ENCODE peak calls at places on chromosomes 1 and 21, in five cellular contexts. One of them, this sample, is unnamed.

GRCh38 chr1:200665851-200666250 is 3.9 kb downstream of the DDX59 start:
- DNase-seq in thyroid gland: no peak
- DNase-seq in effector memory CD4-positive, alpha-beta T cell: no peak
- DNase-seq in H9: no peak
- DNase-seq in SK-N-SH: no peak
- DNase-seq in this sample: peak; percentile 60

GRCh38 chr1:61444277-61444676 is 280.7 kb downstream of the TM2D1 start:
- DNase-seq in H9: no peak
- DNase-seq in effector memory CD4-positive, alpha-beta T cell: no peak
- DNase-seq in SK-N-SH: no peak
- DNase-seq in thyroid gland: no peak
- DNase-seq in this sample: no peak

GRCh38 chr1:170685166-170685565 is 21.2 kb downstream of the PRRX1 start:
- DNase-seq in effector memory CD4-positive, alpha-beta T cell: no peak
- DNase-seq in thyroid gland: no peak
- DNase-seq in SK-N-SH: no peak
- DNase-seq in H9: no peak
- DNase-seq in this sample: no peak

GRCh38 chr1:161958425-161958824 is 65.2 kb downstream of the OLFML2B start:
- DNase-seq in H9: no peak
- DNase-seq in SK-N-SH: no peak
- DNase-seq in thyroid gland: no peak
- DNase-seq in effector memory CD4-positive, alpha-beta T cell: no peak
- DNase-seq in this sample: no peak

GRCh38 chr1:198880397-198880796 is 241.6 kb downstream of the PTPRC start:
- DNase-seq in H9: no peak
- DNase-seq in effector memory CD4-positive, alpha-beta T cell: no peak
- DNase-seq in SK-N-SH: no peak
- DNase-seq in thyroid gland: no peak
- DNase-seq in this sample: no peak

GRCh38 chr1:242544071-242544470 is 19.6 kb upstream of the PLD5 start:
- DNase-seq in effector memory CD4-positive, alpha-beta T cell: no peak
- DNase-seq in thyroid gland: no peak
- DNase-seq in SK-N-SH: no peak
- DNase-seq in H9: no peak
- DNase-seq in this sample: no peak

GRCh38 chr1:2272686-2273400 is 44.7 kb downstream of the SKI start:
- DNase-seq in H9: no peak
- DNase-seq in effector memory CD4-positive, alpha-beta T cell: no peak
- DNase-seq in SK-N-SH: no peak
- DNase-seq in thyroid gland: no peak
- DNase-seq in this sample: no peak

GRCh38 chr1:26409191-26409751 is 1.3 kb upstream of the LIN28A start:
- DNase-seq in thyroid gland: no peak
- DNase-seq in H9: peak; percentile 70
- DNase-seq in effector memory CD4-positive, alpha-beta T cell: no peak
- DNase-seq in SK-N-SH: peak; percentile 78
- DNase-seq in this sample: peak; percentile 57

GRCh38 chr1:78565393-78565792 is 54.9 kb upstream of the IFI44L start:
- DNase-seq in thyroid gland: no peak
- DNase-seq in SK-N-SH: no peak
- DNase-seq in effector memory CD4-positive, alpha-beta T cell: no peak
- DNase-seq in H9: no peak
- DNase-seq in this sample: no peak

GRCh38 chr1:243465738-243466137 is 209.9 kb downstream of the SDCCAG8 start:
- DNase-seq in H9: no peak
- DNase-seq in effector memory CD4-positive, alpha-beta T cell: no peak
- DNase-seq in thyroid gland: no peak
- DNase-seq in SK-N-SH: no peak
- DNase-seq in this sample: no peak

GRCh38 chr1:36737767-36738166 is 255.1 kb upstream of the CSF3R start:
- DNase-seq in thyroid gland: no peak
- DNase-seq in H9: peak; percentile 15
- DNase-seq in SK-N-SH: no peak
- DNase-seq in effector memory CD4-positive, alpha-beta T cell: no peak
- DNase-seq in this sample: no peak

GRCh38 chr21:43921979-43922945 is 57.2 kb downstream of the AGPAT3 start:
- DNase-seq in thyroid gland: no peak
- DNase-seq in SK-N-SH: no peak
- DNase-seq in H9: no peak
- DNase-seq in effector memory CD4-positive, alpha-beta T cell: peak; percentile 19
- DNase-seq in this sample: no peak

GRCh38 chr1:3671371-3672180 is 19.3 kb downstream of the TP73 start:
- DNase-seq in thyroid gland: no peak
- DNase-seq in H9: peak; percentile 33
- DNase-seq in SK-N-SH: no peak
- DNase-seq in effector memory CD4-positive, alpha-beta T cell: no peak
- DNase-seq in this sample: no peak

GRCh38 chr1:11847667-11848445 is at the start of gene NPPA:
- DNase-seq in effector memory CD4-positive, alpha-beta T cell: no peak
- DNase-seq in H9: no peak
- DNase-seq in SK-N-SH: peak; percentile 91
- DNase-seq in thyroid gland: no peak
- DNase-seq in this sample: peak; percentile 29

GRCh38 chr1:8349961-8350360 is 32.0 kb downstream of the SLC45A1 start:
- DNase-seq in thyroid gland: no peak
- DNase-seq in SK-N-SH: no peak
- DNase-seq in effector memory CD4-positive, alpha-beta T cell: no peak
- DNase-seq in H9: no peak
- DNase-seq in this sample: peak; percentile 64

GRCh38 chr1:86704972-86705632 is 726 bp downstream of the SH3GLB1 start:
- DNase-seq in thyroid gland: peak; percentile 54
- DNase-seq in effector memory CD4-positive, alpha-beta T cell: peak; percentile 29
- DNase-seq in H9: peak; percentile 52
- DNase-seq in SK-N-SH: peak; percentile 77
- DNase-seq in this sample: peak; percentile 71

GRCh38 chr1:83996621-83997020 is 2.3 kb downstream of the TTLL7 start:
- DNase-seq in thyroid gland: no peak
- DNase-seq in SK-N-SH: no peak
- DNase-seq in H9: no peak
- DNase-seq in effector memory CD4-positive, alpha-beta T cell: no peak
- DNase-seq in this sample: no peak

GRCh38 chr1:110975265-110975664 is 11.5 kb upstream of the LRIF1 start:
- DNase-seq in thyroid gland: no peak
- DNase-seq in SK-N-SH: no peak
- DNase-seq in effector memory CD4-positive, alpha-beta T cell: no peak
- DNase-seq in H9: no peak
- DNase-seq in this sample: no peak
- H3K27me3 ChIP-seq in thyroid gland: no peaks in the 10 kb centered on the region
- H3K27me3 ChIP-seq in SK-N-SH: no peaks in the 10 kb centered on the region
- H3K27me3 ChIP-seq in effector memory CD4-positive, alpha-beta T cell: no peaks in the 10 kb centered on the region
- H3K27me3 ChIP-seq in H9: no peaks in the 10 kb centered on the region
- H3K27me3 ChIP-seq in this sample: no peaks in the 10 kb centered on the region

GRCh38 chr1:29236743-29236992 is 346 bp downstream of the PTPRU start:
- DNase-seq in SK-N-SH: no peak
- DNase-seq in H9: no peak
- DNase-seq in effector memory CD4-positive, alpha-beta T cell: no peak
- DNase-seq in thyroid gland: no peak
- DNase-seq in this sample: no peak

GRCh38 chr1:29238601-29238964 is 2.3 kb downstream of the PTPRU start:
- DNase-seq in thyroid gland: no peak
- DNase-seq in effector memory CD4-positive, alpha-beta T cell: no peak
- DNase-seq in H9: no peak
- DNase-seq in SK-N-SH: no peak
- DNase-seq in this sample: no peak

GRCh38 chr1:29236993-29237905 is 927 bp downstream of the PTPRU start:
- DNase-seq in thyroid gland: peak; percentile 50
- DNase-seq in SK-N-SH: peak; percentile 79
- DNase-seq in H9: no peak
- DNase-seq in effector memory CD4-positive, alpha-beta T cell: no peak
- DNase-seq in this sample: peak; percentile 91

GRCh38 chr1:29239142-29239541 is 2.8 kb downstream of the PTPRU start:
- DNase-seq in H9: peak; percentile 57
- DNase-seq in thyroid gland: peak; percentile 13
- DNase-seq in effector memory CD4-positive, alpha-beta T cell: no peak
- DNase-seq in SK-N-SH: peak; percentile 38
- DNase-seq in this sample: peak; percentile 43

GRCh38 chr1:29237906-29238600 is 1.7 kb downstream of the PTPRU start:
- DNase-seq in H9: peak; percentile 59
- DNase-seq in effector memory CD4-positive, alpha-beta T cell: no peak
- DNase-seq in thyroid gland: peak; percentile 49
- DNase-seq in SK-N-SH: peak; percentile 80
- DNase-seq in this sample: peak; percentile 88
- H3K27me3 ChIP-seq in H9: peaks cover 15% of the 10 kb centered on the region
- H3K27me3 ChIP-seq in effector memory CD4-positive, alpha-beta T cell: peaks cover 17% of the 10 kb centered on the region
- H3K27me3 ChIP-seq in thyroid gland: no peaks in the 10 kb centered on the region
- H3K27me3 ChIP-seq in SK-N-SH: peaks cover 6% of the 10 kb centered on the region
- H3K27me3 ChIP-seq in this sample: peaks cover 40% of the 10 kb centered on the region

GRCh38 chr1:206133751-206134371 is 16.7 kb upstream of the AVPR1B start:
- DNase-seq in effector memory CD4-positive, alpha-beta T cell: no peak
- DNase-seq in SK-N-SH: no peak
- DNase-seq in thyroid gland: no peak
- DNase-seq in H9: no peak
- DNase-seq in this sample: no peak

GRCh38 chr1:206136241-206136640 is 19.1 kb upstream of the AVPR1B start:
- DNase-seq in SK-N-SH: no peak
- DNase-seq in H9: no peak
- DNase-seq in thyroid gland: peak; percentile 83
- DNase-seq in effector memory CD4-positive, alpha-beta T cell: no peak
- DNase-seq in this sample: no peak

GRCh38 chr1:206131037-206131436 is 13.8 kb upstream of the AVPR1B start:
- DNase-seq in H9: no peak
- DNase-seq in effector memory CD4-positive, alpha-beta T cell: no peak
- DNase-seq in SK-N-SH: no peak
- DNase-seq in thyroid gland: peak; percentile 52
- DNase-seq in this sample: no peak

DNA sequence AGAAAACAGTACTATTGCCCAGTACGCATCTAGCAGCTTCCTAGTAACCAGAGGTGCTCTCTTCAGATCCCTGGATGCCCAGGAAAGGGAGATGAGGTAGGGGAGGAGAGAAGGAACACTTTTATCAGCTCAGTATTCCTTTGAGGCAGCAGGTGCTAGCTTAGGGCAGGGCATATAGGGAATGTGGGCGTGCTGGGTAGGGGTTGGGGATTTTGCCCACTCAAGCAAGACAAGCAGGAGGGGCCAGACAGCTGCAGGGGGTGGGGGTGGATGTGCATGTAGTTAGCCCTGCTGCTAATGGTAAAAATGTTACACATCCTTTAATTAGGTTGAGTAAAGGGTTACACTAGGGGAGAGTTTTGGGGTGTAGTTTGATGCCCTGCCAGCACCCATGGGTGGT is 18.1 kb upstream of the AVPR1B start:
- DNase-seq in effector memory CD4-positive, alpha-beta T cell: no peak
- DNase-seq in SK-N-SH: no peak
- DNase-seq in thyroid gland: no peak
- DNase-seq in H9: no peak
- DNase-seq in this sample: no peak
- H3K27me3 ChIP-seq in effector memory CD4-positive, alpha-beta T cell: no peaks in the 10 kb centered on the region
- H3K27me3 ChIP-seq in SK-N-SH: peaks cover 7% of the 10 kb centered on the region
- H3K27me3 ChIP-seq in thyroid gland: no peaks in the 10 kb centered on the region
- H3K27me3 ChIP-seq in H9: no peaks in the 10 kb centered on the region
- H3K27me3 ChIP-seq in this sample: no peaks in the 10 kb centered on the region

DNA sequence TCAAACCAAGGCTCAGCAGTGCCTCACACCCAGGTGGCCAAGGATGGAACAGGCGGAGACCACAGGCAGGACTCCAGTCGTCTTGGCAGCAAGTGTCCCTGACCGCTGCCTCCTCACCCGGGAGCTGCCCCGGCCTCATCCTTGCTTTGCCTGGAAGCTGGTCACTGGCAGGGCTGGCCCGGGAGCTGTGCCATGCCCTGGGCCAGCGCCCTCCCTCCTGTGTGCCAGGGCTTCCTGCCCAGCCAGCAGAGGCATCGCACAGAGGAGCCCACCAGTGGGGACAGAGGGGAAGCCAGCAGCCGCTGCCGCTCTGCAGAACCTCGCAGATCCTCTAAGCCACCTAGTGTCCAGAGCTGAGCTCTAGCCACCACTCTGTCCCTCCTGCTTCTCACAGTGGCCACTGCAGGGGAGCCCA is 7.8 kb downstream of the CASZ1 start:
- DNase-seq in thyroid gland: peak; percentile 64
- DNase-seq in H9: peak; percentile 65
- DNase-seq in SK-N-SH: peak; percentile 86
- DNase-seq in effector memory CD4-positive, alpha-beta T cell: no peak
- DNase-seq in this sample: peak; percentile 87
- H3K27me3 ChIP-seq in thyroid gland: no peaks in the 10 kb centered on the region
- H3K27me3 ChIP-seq in H9: no peaks in the 10 kb centered on the region
- H3K27me3 ChIP-seq in SK-N-SH: peaks cover 51% of the 10 kb centered on the region
- H3K27me3 ChIP-seq in effector memory CD4-positive, alpha-beta T cell: peaks cover 13% of the 10 kb centered on the region
- H3K27me3 ChIP-seq in this sample: peaks cover 13% of the 10 kb centered on the region

DNA sequence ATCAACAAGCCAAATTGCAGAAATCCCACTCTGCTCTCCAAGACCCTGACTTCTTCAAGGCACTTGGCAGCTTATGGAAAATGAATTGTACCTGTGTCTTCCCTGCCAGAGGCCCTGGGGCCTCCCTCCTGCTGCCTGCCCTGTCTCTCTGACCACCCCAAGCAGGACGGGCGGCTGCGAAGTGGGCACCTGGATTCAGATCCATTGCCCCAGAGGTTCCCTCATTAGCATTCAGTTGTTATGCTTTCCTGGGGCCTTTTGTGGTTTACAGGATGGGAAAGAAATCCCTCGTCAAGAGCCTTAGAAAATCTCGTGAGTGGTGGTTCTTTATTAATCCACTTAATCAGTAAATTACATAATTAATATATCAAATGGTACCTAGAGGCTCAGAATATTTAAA is 179.3 kb downstream of the TNR start:
- DNase-seq in SK-N-SH: no peak
- DNase-seq in effector memory CD4-positive, alpha-beta T cell: no peak
- DNase-seq in thyroid gland: no peak
- DNase-seq in H9: peak; percentile 42
- DNase-seq in this sample: peak; percentile 47
- H3K27me3 ChIP-seq in SK-N-SH: no peaks in the 10 kb centered on the region
- H3K27me3 ChIP-seq in effector memory CD4-positive, alpha-beta T cell: no peaks in the 10 kb centered on the region
- H3K27me3 ChIP-seq in thyroid gland: no peaks in the 10 kb centered on the region
- H3K27me3 ChIP-seq in H9: peaks cover 3% of the 10 kb centered on the region
- H3K27me3 ChIP-seq in this sample: no peaks in the 10 kb centered on the region

GRCh38 chr21:31248598-31248997 is 95.5 kb downstream of the TIAM1 start:
- DNase-seq in SK-N-SH: no peak
- DNase-seq in H9: no peak
- DNase-seq in thyroid gland: no peak
- DNase-seq in effector memory CD4-positive, alpha-beta T cell: no peak
- DNase-seq in this sample: no peak
- H3K27me3 ChIP-seq in SK-N-SH: no peaks in the 10 kb centered on the region
- H3K27me3 ChIP-seq in H9: no peaks in the 10 kb centered on the region
- H3K27me3 ChIP-seq in thyroid gland: no peaks in the 10 kb centered on the region
- H3K27me3 ChIP-seq in effector memory CD4-positive, alpha-beta T cell: no peaks in the 10 kb centered on the region
- H3K27me3 ChIP-seq in this sample: no peaks in the 10 kb centered on the region

DNA sequence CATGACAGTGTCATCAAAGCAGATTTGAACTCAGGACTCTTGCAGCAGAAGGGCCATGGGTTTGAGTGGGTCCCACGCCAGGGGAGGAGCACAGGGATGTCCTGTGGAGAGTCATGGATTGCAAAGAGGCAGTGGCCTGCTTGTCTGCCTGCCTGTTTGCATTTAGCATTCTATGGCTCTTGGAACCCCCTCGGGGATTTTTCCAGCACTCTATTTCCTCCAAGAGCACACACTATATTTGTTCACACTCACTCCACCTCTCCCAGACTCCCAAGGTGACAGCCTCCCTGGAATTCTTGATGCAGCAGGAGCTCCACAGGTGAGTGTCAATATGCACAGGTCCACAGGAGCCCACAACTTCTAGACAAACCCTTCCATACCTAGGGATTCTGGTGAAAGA is 73.1 kb upstream of the LRRN2 start:
- DNase-seq in effector memory CD4-positive, alpha-beta T cell: no peak
- DNase-seq in H9: no peak
- DNase-seq in thyroid gland: no peak
- DNase-seq in SK-N-SH: no peak
- DNase-seq in this sample: no peak
- H3K27me3 ChIP-seq in effector memory CD4-positive, alpha-beta T cell: no peaks in the 10 kb centered on the region
- H3K27me3 ChIP-seq in H9: no peaks in the 10 kb centered on the region
- H3K27me3 ChIP-seq in thyroid gland: no peaks in the 10 kb centered on the region
- H3K27me3 ChIP-seq in SK-N-SH: no peaks in the 10 kb centered on the region
- H3K27me3 ChIP-seq in this sample: no peaks in the 10 kb centered on the region

GRCh38 chr1:58979677-58980076 is 195.8 kb upstream of the JUN start:
- DNase-seq in SK-N-SH: no peak
- DNase-seq in effector memory CD4-positive, alpha-beta T cell: no peak
- DNase-seq in H9: no peak
- DNase-seq in thyroid gland: no peak
- DNase-seq in this sample: no peak
- H3K27me3 ChIP-seq in SK-N-SH: no peaks in the 10 kb centered on the region
- H3K27me3 ChIP-seq in effector memory CD4-positive, alpha-beta T cell: no peaks in the 10 kb centered on the region
- H3K27me3 ChIP-seq in H9: no peaks in the 10 kb centered on the region
- H3K27me3 ChIP-seq in thyroid gland: no peaks in the 10 kb centered on the region
- H3K27me3 ChIP-seq in this sample: no peaks in the 10 kb centered on the region

This sample was measured in H7.